ENCODE peak calls at places on chromosomes 3 and 15, in nine cellular contexts. L, H, B, E, J, M, G, S and Z are unnamed samples.

GRCh38 chr3:115415246-115415645 is 208.1 kb upstream of the GAP43 start:
- DNase-seq in L (no peak), H (no peak), B (no peak), E (no peak), J (no peak), M (no peak), G (no peak), S (no peak), Z (no peak)

GRCh38 chr3:69081583-69082262 is 1.6 kb upstream of the UBA3 start:
- DNase-seq in L (no peak), H (no peak), B (peak; percentile 41), E (no peak), J (peak; percentile 47), M (no peak), G (no peak), S (no peak), Z (no peak)

GRCh38 chr3:63940389-63940757 is 28.2 kb upstream of the SCAANT1 start:
- DNase-seq in L (no peak), H (no peak), B (no peak), E (no peak), J (no peak), M (no peak), G (no peak), S (no peak), Z (no peak)

GRCh38 chr3:165526367-165526766 is 310.9 kb downstream of the BCHE start:
- DNase-seq in L (no peak), H (no peak), B (no peak), E (no peak), J (no peak), M (no peak), G (no peak), S (no peak), Z (no peak)

GRCh38 chr15:101206173-101206572 is 45.7 kb downstream of the CHSY1 start:
- DNase-seq in L (no peak), H (no peak), B (peak; percentile 65), E (no peak), J (peak; percentile 75), M (no peak), G (no peak), S (no peak), Z (no peak)

GRCh38 chr3:70138606-70139005 is 139.1 kb downstream of the SAMMSON start:
- DNase-seq in L (no peak), H (no peak), B (no peak), E (no peak), J (no peak), M (no peak), G (no peak), S (no peak), Z (no peak)

GRCh38 chr3:9955067-9955502 is 2.9 kb upstream of the PRRT3 start:
- DNase-seq in L (no peak), H (no peak), B (no peak), E (no peak), J (no peak), M (no peak), G (no peak), S (no peak), Z (peak; percentile 52)

GRCh38 chr3:67564008-67564407 is 90.4 kb downstream of the SUCLG2 start:
- DNase-seq in L (no peak), H (no peak), B (no peak), E (no peak), J (no peak), M (no peak), G (no peak), S (no peak), Z (no peak)

GRCh38 chr15:66931768-66932633 is 133.4 kb upstream of the SMAD3 start:
- DNase-seq in L (peak; percentile 18), H (peak; percentile 32), B (no peak), E (no peak), J (peak; percentile 82), M (no peak), G (no peak), S (no peak), Z (peak; percentile 73)

GRCh38 chr15:88083828-88084760 is 172.4 kb downstream of the NTRK3 start:
- DNase-seq in L (no peak), H (peak; percentile 78), B (no peak), E (no peak), J (no peak), M (no peak), G (peak; percentile 58), S (no peak), Z (no peak)

GRCh38 chr15:90423920-90424319 is 35.9 kb downstream of the IQGAP1 start:
- DNase-seq in L (no peak), H (no peak), B (no peak), E (no peak), J (no peak), M (no peak), G (no peak), S (no peak), Z (no peak)

GRCh38 chr3:37779289-37780152 is 82.2 kb upstream of the CTDSPL start:
- DNase-seq in L (no peak), H (no peak), B (peak; percentile 37), E (no peak), J (no peak), M (no peak), G (no peak), S (no peak), Z (peak; percentile 82)

GRCh38 chr3:50212502-50212901 is 7.4 kb downstream of the SLC38A3 start:
- DNase-seq in L (no peak), H (no peak), B (no peak), E (no peak), J (no peak), M (no peak), G (no peak), S (no peak), Z (no peak)

GRCh38 chr3:13718437-13718836 is 161.4 kb downstream of the WNT7A start:
- DNase-seq in L (no peak), H (peak; percentile 41), B (no peak), E (no peak), J (peak; percentile 15), M (no peak), G (no peak), S (no peak), Z (no peak)

GRCh38 chr3:55797084-55797483 is 310.0 kb upstream of the WNT5A start:
- DNase-seq in L (no peak), H (no peak), B (no peak), E (no peak), J (peak; percentile 53), M (no peak), G (no peak), S (no peak), Z (no peak)

GRCh38 chr15:37289109-37289765 is 188.9 kb upstream of the MEIS2 start:
- DNase-seq in L (no peak), H (no peak), B (no peak), E (no peak), J (no peak), M (no peak), G (no peak), S (no peak), Z (peak; percentile 47)

GRCh38 chr15:50633653-50634052 is 52.9 kb downstream of the TRPM7 start:
- DNase-seq in L (no peak), H (no peak), B (no peak), E (no peak), J (no peak), M (no peak), G (no peak), S (no peak), Z (no peak)

DNA sequence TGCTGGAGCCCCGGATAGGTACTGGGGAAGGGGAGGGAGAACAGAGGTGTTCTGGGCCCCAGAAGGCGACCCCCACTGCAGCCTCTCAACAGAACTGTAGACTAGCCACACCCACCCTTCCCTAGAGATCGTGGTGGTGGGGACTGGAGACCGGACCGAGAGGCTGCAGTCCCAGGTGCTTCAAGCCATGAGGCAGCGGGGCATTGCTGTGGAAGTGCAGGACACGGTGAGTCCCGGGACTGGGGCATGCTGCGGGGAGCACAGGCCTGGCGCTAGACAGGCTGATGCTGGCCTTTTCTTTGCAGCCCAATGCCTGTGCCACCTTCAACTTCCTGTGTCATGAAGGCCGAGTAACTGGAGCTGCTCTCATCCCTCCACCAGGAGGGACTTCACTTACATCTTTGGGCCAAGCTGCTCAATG is 840 bp downstream of the NDUFAF3 start:
- DNase-seq in L (no peak), H (no peak), B (no peak), E (no peak), J (no peak), M (peak; percentile 53), G (no peak), S (peak; percentile 51), Z (peak; percentile 56)
- H3K36me3 ChIP-seq in L (peaks cover 32% of the 10 kb centered on the region), H (peaks cover 50% of the 10 kb centered on the region), B (peaks cover 4% of the 10 kb centered on the region), E (no peaks in the 10 kb centered on the region), J (peaks cover 69% of the 10 kb centered on the region), M (peaks cover 50% of the 10 kb centered on the region), G (peaks cover 5% of the 10 kb centered on the region), S (peaks cover 42% of the 10 kb centered on the region), Z (peaks cover 56% of the 10 kb centered on the region)

DNA sequence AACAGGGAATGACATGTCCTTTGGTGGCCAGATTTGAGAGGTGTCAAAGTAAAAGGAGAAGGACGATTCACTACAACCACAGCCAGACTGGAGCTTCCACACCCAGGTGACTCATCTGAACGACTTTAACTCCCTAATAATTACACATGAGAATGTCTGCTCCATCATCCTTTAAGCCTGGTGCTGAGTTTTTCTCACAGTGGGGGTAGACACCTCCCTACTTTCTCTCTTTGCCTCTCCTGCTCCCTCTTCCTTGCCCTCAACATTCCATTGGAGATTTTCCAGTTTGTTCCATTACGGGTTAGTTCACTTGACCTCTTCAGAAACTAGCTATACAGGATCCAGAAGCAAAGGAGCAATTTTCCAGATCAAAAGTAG is 154.3 kb upstream of the BHLHE40 start:
- DNase-seq in L (peak; percentile 36), H (no peak), B (peak; percentile 87), E (no peak), J (no peak), M (no peak), G (no peak), S (no peak), Z (no peak)
- H3K27me3 ChIP-seq in L (no peaks in the 10 kb centered on the region), H (no peaks in the 10 kb centered on the region), B (no peaks in the 10 kb centered on the region), E (no peaks in the 10 kb centered on the region), J (no peaks in the 10 kb centered on the region), M (no peaks in the 10 kb centered on the region), G (no peaks in the 10 kb centered on the region), S (no peaks in the 10 kb centered on the region), Z (no peaks in the 10 kb centered on the region)

GRCh38 chr15:65466901-65467300 is 44.2 kb upstream of the IGDCC4 start:
- DNase-seq in L (no peak), H (no peak), B (no peak), E (no peak), J (no peak), M (no peak), G (no peak), S (no peak), Z (no peak)
- H3K36me3 ChIP-seq in L (peaks cover 12% of the 10 kb centered on the region), H (peaks cover 92% of the 10 kb centered on the region), B (no peaks in the 10 kb centered on the region), E (no peaks in the 10 kb centered on the region), J (peaks cover 86% of the 10 kb centered on the region), M (peaks cover 99% of the 10 kb centered on the region), G (peaks cover 6% of the 10 kb centered on the region), S (peaks cover 97% of the 10 kb centered on the region), Z (peaks cover 73% of the 10 kb centered on the region)

GRCh38 chr3:133712017-133712416 is 34.2 kb upstream of the TF start:
- DNase-seq in L (no peak), H (no peak), B (no peak), E (no peak), J (no peak), M (no peak), G (no peak), S (no peak), Z (no peak)
- H3K27me3 ChIP-seq in L (peaks cover 2% of the 10 kb centered on the region), H (no peaks in the 10 kb centered on the region), B (peaks cover 3% of the 10 kb centered on the region), E (no peaks in the 10 kb centered on the region), J (peaks cover 3% of the 10 kb centered on the region), M (no peaks in the 10 kb centered on the region), G (no peaks in the 10 kb centered on the region), S (no peaks in the 10 kb centered on the region), Z (no peaks in the 10 kb centered on the region)

DNA sequence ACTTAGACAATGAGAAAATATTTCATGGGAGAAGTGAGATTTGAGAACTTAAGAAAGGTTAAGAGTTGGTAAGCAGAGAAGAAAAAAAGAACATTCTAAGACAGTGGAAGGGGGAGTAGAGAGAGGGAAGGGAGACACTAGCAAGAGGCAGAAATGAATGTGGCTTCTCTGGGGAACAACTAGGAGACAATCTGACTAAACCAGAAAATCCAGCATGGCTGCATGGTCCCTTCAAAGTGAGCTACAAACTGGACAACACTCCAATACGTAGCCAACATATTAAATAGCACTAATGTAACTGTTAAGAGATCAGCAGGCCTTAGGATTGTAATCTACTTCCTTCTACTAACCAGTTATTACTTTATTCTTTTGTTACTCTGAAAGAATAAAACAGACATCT is 89.7 kb downstream of the NR1I2 start:
- DNase-seq in L (no peak), H (no peak), B (no peak), E (no peak), J (no peak), M (no peak), G (no peak), S (no peak), Z (no peak)
- H3K36me3 ChIP-seq in L (no peaks in the 10 kb centered on the region), H (peaks cover 5% of the 10 kb centered on the region), B (no peaks in the 10 kb centered on the region), E (no peaks in the 10 kb centered on the region), J (peaks cover 7% of the 10 kb centered on the region), M (no peaks in the 10 kb centered on the region), G (no peaks in the 10 kb centered on the region), S (no peaks in the 10 kb centered on the region), Z (no peaks in the 10 kb centered on the region)